ENCODE peak calls at places on chromosomes 12 and 14, in six cellular contexts. H, N, X, J, Y and D are unnamed samples.

GRCh38 chr14:38105106-38105702 is 102.5 kb upstream of the SSTR1 start:
- DNase-seq in H (no peak), N (no peak), Y (no peak), X (no peak), J (no peak), D (no peak)

GRCh38 chr12:11641522-11641921 is 8.0 kb upstream of the ETV6 start:
- DNase-seq in J (no peak), H (no peak), Y (no peak), N (no peak), X (no peak), D (no peak)

GRCh38 chr14:90454041-90455000 is 57.5 kb downstream of the CALM1 start:
- DNase-seq in Y (peak), X (no peak), J (peak), N (peak), H (peak), D (peak)

GRCh38 chr14:32307881-32308582 is 21.1 kb upstream of the AKAP6 start:
- DNase-seq in H (peak), X (no peak), J (no peak), N (no peak), Y (no peak), D (no peak)

GRCh38 chr12:132660047-132660446 is 27.1 kb downstream of the POLE start:
- DNase-seq in N (no peak), X (no peak), Y (no peak), J (no peak), H (no peak), D (peak)

GRCh38 chr14:100726812-100727564 is at the start of gene DLK1:
- DNase-seq in J (peak), X (no peak), H (no peak), Y (no peak), N (no peak), D (no peak)

GRCh38 chr12:122137681-122138080 is 36.3 kb downstream of the IL31 start:
- DNase-seq in J (no peak), Y (no peak), N (no peak), X (no peak), H (peak), D (no peak)

GRCh38 chr14:101289230-101289690 is 272.0 kb upstream of the DIO3 start:
- DNase-seq in N (no peak), Y (no peak), X (no peak), H (no peak), J (no peak), D (no peak)

GRCh38 chr14:104297721-104298401 is 159.5 kb downstream of the KIF26A start:
- DNase-seq in H (no peak), N (no peak), Y (no peak), X (no peak), J (no peak), D (no peak)

GRCh38 chr14:59093889-59094288 is 94.6 kb upstream of the DAAM1 start:
- DNase-seq in Y (no peak), N (no peak), X (no peak), H (no peak), J (no peak), D (no peak)

GRCh38 chr12:65948320-65949008 is 124.2 kb downstream of the HMGA2 start:
- DNase-seq in J (no peak), X (no peak), Y (peak), N (peak), H (no peak), D (no peak)

GRCh38 chr12:59194794-59195193 is 274.5 kb upstream of the LRIG3 start:
- DNase-seq in N (no peak), Y (no peak), J (no peak), X (no peak), H (no peak), D (no peak)

GRCh38 chr14:39568809-39569538 is 136.7 kb upstream of the FBXO33 start:
- DNase-seq in H (no peak), N (no peak), J (no peak), X (no peak), Y (no peak), D (no peak)

GRCh38 chr12:106865685-106866084 is 90.0 kb upstream of the TMEM263 start:
- DNase-seq in N (no peak), Y (no peak), X (no peak), J (no peak), H (no peak), D (no peak)

GRCh38 chr14:54976316-54976715 is 50.6 kb downstream of the WDHD1 start:
- DNase-seq in H (no peak), Y (peak), X (no peak), J (no peak), N (peak), D (no peak)

GRCh38 chr14:44612002-44612401 is 104.9 kb upstream of the FSCB start:
- DNase-seq in N (no peak), Y (no peak), H (no peak), J (no peak), X (no peak), D (no peak)

GRCh38 chr12:50845021-50845647 is 2.4 kb downstream of the TMPRSS12 start:
- DNase-seq in H (no peak), Y (peak), J (no peak), X (no peak), N (no peak), D (no peak)

GRCh38 chr14:77306406-77307098 is 14.1 kb downstream of the POMT2 start:
- DNase-seq in X (no peak), N (no peak), H (no peak), J (no peak), Y (no peak), D (no peak)

GRCh38 chr12:107461222-107461980 is 224.2 kb upstream of the PWP1 start:
- DNase-seq in J (no peak), X (no peak), H (no peak), N (peak), Y (no peak), D (no peak)

GRCh38 chr12:118685983-118686607 is 295.2 kb upstream of the SRRM4 start:
- DNase-seq in H (no peak), N (no peak), X (no peak), Y (no peak), J (no peak), D (no peak)

GRCh38 chr12:57603758-57604453 is 718 bp upstream of the DTX3 start:
- DNase-seq in H (peak), X (no peak), J (no peak), N (peak), Y (peak), D (no peak)

GRCh38 chr12:53211476-53212381 is 4.7 kb upstream of the ITGB7 start:
- DNase-seq in Y (no peak), J (no peak), N (no peak), X (no peak), H (no peak), D (no peak)

GRCh38 chr12:30994274-30994673 is 67.7 kb downstream of the TSPAN11 start:
- DNase-seq in X (no peak), Y (no peak), N (no peak), J (no peak), H (no peak), D (no peak)

GRCh38 chr12:21827135-21827534 is 52.6 kb upstream of the KCNJ8 start:
- DNase-seq in J (no peak), X (no peak), H (no peak), Y (no peak), N (no peak), D (no peak)

GRCh38 chr12:29113101-29113500 is 36.0 kb upstream of the FAR2 start:
- DNase-seq in Y (peak), J (no peak), N (no peak), H (no peak), X (no peak), D (no peak)

GRCh38 chr14:92744198-92744597 is 4.2 kb downstream of the LGMN start:
- DNase-seq in X (no peak), Y (no peak), H (no peak), J (no peak), N (no peak), D (no peak)

GRCh38 chr14:51028851-51029754 is 65.8 kb downstream of the TRIM9 start:
- DNase-seq in X (no peak), N (peak), J (no peak), H (no peak), Y (no peak), D (no peak)

GRCh38 chr14:24911324-24912095 is 138.4 kb downstream of the STXBP6 start:
- DNase-seq in J (no peak), N (peak), H (no peak), Y (peak), X (no peak), D (no peak)

GRCh38 chr12:54977155-54977554 is 7.4 kb downstream of the TESPA1 start:
- DNase-seq in X (no peak), N (peak), J (no peak), H (no peak), Y (peak), D (no peak)

GRCh38 chr12:93094988-93095737 is 166.1 kb upstream of the EEA1 start:
- DNase-seq in H (no peak), J (no peak), X (no peak), Y (no peak), N (no peak), D (no peak)

GRCh38 chr12:92439397-92439779 is 263.4 kb upstream of the PLEKHG7 start:
- DNase-seq in X (no peak), H (no peak), N (peak), Y (peak), J (no peak), D (no peak)

GRCh38 chr12:82817368-82817767 is 130.7 kb downstream of the TMTC2 start:
- DNase-seq in X (no peak), Y (no peak), N (no peak), J (no peak), H (no peak), D (no peak)

GRCh38 chr12:69052613-69053408 is 119.8 kb upstream of the CPM start:
- DNase-seq in H (no peak), X (peak), J (no peak), Y (peak), N (peak), D (no peak)